ENCODE peak calls at places on chromosome 15, in eight cellular contexts. M is upper lobe of right lung, C is left lung, K is K562, Y is body of pancreas, W is left ventricle myocardium inferior, T is keratinocyte, N is tibial nerve. S is an unnamed sample. For H3K36me3, the result is how much of the 10 kb centered on the place peaks cover.

GRCh38 chr15:75232826-75233503 is 25.2 kb upstream of the GOLGA6C start:
- DNase-seq in W (peak), N (no peak), Y (no peak), M (peak), K (no peak), C (no peak), T (no peak), S (no peak)

GRCh38 chr15:98853161-98853560 is 154.4 kb downstream of the PGPEP1L start:
- DNase-seq in Y (peak), C (peak), N (peak), W (peak), M (peak), K (peak), T (no peak), S (no peak)

GRCh38 chr15:89317188-89317720 is 17.4 kb downstream of the POLG start:
- DNase-seq in M (no peak), T (no peak), Y (no peak), N (no peak), C (no peak), W (no peak), K (no peak), S (no peak)

GRCh38 chr15:75178171-75178937 is 23.3 kb upstream of the C15orf39 start:
- DNase-seq in W (peak), N (no peak), M (peak), K (peak), Y (peak), C (peak), T (no peak), S (no peak)

GRCh38 chr15:94125131-94125530 is 106.2 kb upstream of the MCTP2 start:
- DNase-seq in K (no peak), N (no peak), W (no peak), M (no peak), Y (no peak), C (no peak), T (no peak), S (no peak)

GRCh38 chr15:57551717-57552677 is 39.7 kb upstream of the MYZAP start:
- DNase-seq in W (peak), M (no peak), K (no peak), Y (peak), N (no peak), C (no peak), T (no peak), S (peak)

GRCh38 chr15:76398702-76399101 is 62.1 kb downstream of the ISL2 start:
- DNase-seq in T (no peak), C (no peak), M (no peak), N (no peak), W (no peak), Y (no peak), K (no peak), S (no peak)

GRCh38 chr15:90680371-90680935 is 36.7 kb upstream of the BLM start:
- DNase-seq in W (no peak), K (no peak), C (no peak), T (peak), M (no peak), N (peak), Y (no peak), S (peak)

GRCh38 chr15:70646169-70646568 is 117.2 kb downstream of the UACA start:
- DNase-seq in W (no peak), K (no peak), C (no peak), Y (no peak), N (no peak), M (no peak), T (no peak), S (no peak)

GRCh38 chr15:88650556-88650955 is 11.7 kb downstream of the ISG20 start:
- DNase-seq in W (no peak), T (no peak), M (no peak), K (no peak), N (no peak), C (no peak), Y (no peak), S (no peak)

GRCh38 chr15:72766780-72767179 is 16.8 kb downstream of the ADPGK start:
- DNase-seq in Y (no peak), M (no peak), K (no peak), N (no peak), W (no peak), C (no peak), T (no peak), S (no peak)

GRCh38 chr15:50107591-50108408 is 11.2 kb downstream of the ATP8B4 start:
- DNase-seq in C (peak), W (no peak), T (no peak), Y (no peak), N (no peak), M (no peak), K (no peak), S (no peak)

GRCh38 chr15:63157891-63158431 is 684 bp upstream of the RPS27L start:
- DNase-seq in C (no peak), Y (peak), M (no peak), T (no peak), K (peak), N (no peak), W (peak), S (peak)

GRCh38 chr15:25178835-25179672 is 224.3 kb downstream of the SNRPN start:
- DNase-seq in Y (peak), K (no peak), M (peak), N (no peak), W (peak), C (peak), T (no peak), S (no peak)

GRCh38 chr15:100113351-100114075 is 228.3 kb downstream of the ADAMTS17 start:
- DNase-seq in N (no peak), C (no peak), K (no peak), Y (no peak), M (peak), T (no peak), W (peak), S (no peak)

GRCh38 chr15:86961669-86962068 is 882.0 kb downstream of the AGBL1 start:
- DNase-seq in K (no peak), T (no peak), M (no peak), W (no peak), Y (no peak), N (no peak), C (no peak), S (no peak)

GRCh38 chr15:52392008-52392687 is 96.5 kb upstream of the MYO5C start:
- DNase-seq in C (no peak), Y (no peak), K (no peak), N (no peak), T (peak), W (no peak), M (no peak), S (peak)

GRCh38 chr15:99015677-99016568 is 8.3 kb upstream of the PGPEP1L start:
- DNase-seq in M (peak), W (no peak), Y (peak), N (no peak), T (no peak), C (peak), K (no peak), S (no peak)

GRCh38 chr15:101795455-101795854 is 7.9 kb upstream of the OR4F6 start:
- DNase-seq in Y (no peak), M (no peak), T (no peak), N (no peak), K (no peak), W (no peak), C (no peak), S (no peak)

GRCh38 chr15:51793521-51793920 is 35.9 kb upstream of the TMOD3 start:
- DNase-seq in K (no peak), Y (peak), T (no peak), N (peak), M (no peak), W (peak), C (no peak), S (no peak)

GRCh38 chr15:70165811-70166284 is 68.1 kb upstream of the TLE3 start:
- DNase-seq in Y (peak), K (no peak), T (no peak), W (peak), N (no peak), M (peak), C (no peak), S (no peak)

GRCh38 chr15:81497226-81497625 is 123.2 kb upstream of the TMC3 start:
- DNase-seq in Y (no peak), W (no peak), C (no peak), T (no peak), N (no peak), M (no peak), K (no peak), S (no peak)

GRCh38 chr15:42494998-42495360 is 455 bp upstream of the SNAP23 start:
- DNase-seq in C (no peak), Y (peak), N (no peak), K (no peak), T (peak), W (no peak), M (no peak), S (peak)

GRCh38 chr15:93317772-93318171 is 228.8 kb upstream of the RGMA start:
- DNase-seq in C (no peak), Y (no peak), T (no peak), N (no peak), K (no peak), M (no peak), W (no peak), S (no peak)

GRCh38 chr15:80887148-80887547 is 102.5 kb downstream of the MESD start:
- DNase-seq in M (no peak), C (no peak), K (no peak), N (no peak), T (no peak), W (no peak), Y (no peak), S (no peak)

GRCh38 chr15:43958894-43959330 is 132.1 kb downstream of the WDR76 start:
- DNase-seq in W (no peak), M (no peak), K (no peak), C (no peak), T (peak), Y (no peak), N (no peak), S (peak)

GRCh38 chr15:37865687-37866086 is 68.8 kb upstream of the TMCO5A start:
- DNase-seq in K (no peak), Y (no peak), T (no peak), W (no peak), M (no peak), C (no peak), N (no peak), S (no peak)

GRCh38 chr15:98715401-98715800 is 67.1 kb downstream of the IGF1R start:
- DNase-seq in Y (no peak), M (no peak), N (no peak), T (no peak), W (no peak), C (no peak), K (no peak), S (no peak)

GRCh38 chr15:80567721-80568157 is 127.4 kb upstream of the ABHD17C start:
- DNase-seq in C (no peak), N (peak), T (peak), Y (peak), W (no peak), M (peak), K (peak), S (peak)

GRCh38 chr15:80580536-80581260 is 114.4 kb upstream of the ABHD17C start:
- DNase-seq in N (no peak), C (no peak), W (no peak), M (peak), Y (no peak), T (no peak), K (no peak), S (no peak)

GRCh38 chr15:101206173-101206572 is 45.7 kb downstream of the CHSY1 start:
- DNase-seq in M (no peak), N (no peak), W (no peak), Y (no peak), C (no peak), K (no peak), T (no peak), S (peak)

GRCh38 chr15:39095218-39095879 is 485.5 kb upstream of the THBS1 start:
- DNase-seq in W (no peak), T (no peak), K (no peak), M (no peak), Y (no peak), C (no peak), N (no peak), S (no peak)

GRCh38 chr15:37709669-37710068 is 224.8 kb upstream of the TMCO5A start:
- DNase-seq in M (no peak), W (no peak), N (no peak), C (no peak), K (no peak), Y (no peak), T (no peak), S (no peak)

GRCh38 chr15:61036121-61036520 is 193.0 kb downstream of the RORA start:
- DNase-seq in W (no peak), N (no peak), T (no peak), K (no peak), Y (no peak), C (no peak), M (no peak), S (no peak)
- TF ChIP-seq CTCF in W (no peak), N (no peak), T (no peak), K (no peak), Y (no peak), C (no peak), M (no peak), S (no peak)

DNA sequence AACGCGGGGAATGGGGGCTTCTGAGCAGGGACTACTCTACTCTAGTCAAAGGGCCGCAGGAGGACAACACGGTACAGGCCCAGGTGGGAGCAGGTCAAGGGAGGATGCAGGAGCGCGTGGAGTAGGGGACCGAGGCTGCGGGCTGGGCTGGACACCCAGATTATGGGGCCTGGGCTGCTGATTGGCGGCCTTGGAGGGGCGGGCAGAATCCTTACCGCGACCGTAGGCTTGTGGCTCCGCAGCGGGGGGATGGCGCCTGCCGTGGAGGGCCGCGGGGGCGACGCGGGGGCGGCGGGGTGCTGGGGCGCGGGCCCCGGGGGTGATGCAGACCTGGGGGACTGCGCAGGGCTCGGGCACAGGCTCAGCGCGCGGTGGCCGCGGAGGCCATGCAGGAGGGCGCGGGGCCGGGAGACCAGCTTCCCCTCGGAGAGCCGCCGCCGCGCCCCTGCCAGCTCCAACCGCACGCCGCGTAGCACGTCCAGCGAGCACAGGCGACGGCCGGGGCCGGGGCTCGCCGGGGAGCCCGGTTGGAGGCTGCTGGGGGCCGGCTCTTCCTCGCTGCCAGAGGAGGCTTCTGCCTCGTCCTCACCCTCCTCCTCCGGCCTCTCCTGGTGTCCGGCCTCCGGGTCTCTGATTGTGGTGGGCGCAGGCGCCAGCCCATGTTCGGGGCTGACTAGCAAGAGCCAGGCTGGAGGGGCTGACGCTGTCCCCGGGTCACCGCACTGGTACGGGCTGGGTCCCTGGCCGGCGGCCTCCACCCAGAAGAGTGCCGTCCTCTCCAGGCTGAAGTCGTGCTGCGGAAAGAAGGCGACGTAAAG is 12.9 kb downstream of the UBAP1L start:
- DNase-seq in M (no peak), W (no peak), Y (no peak), K (no peak), T (no peak), N (no peak), C (no peak), S (no peak)
- H3K4me3 ChIP-seq in M (no peak), W (no peak), Y (no peak), K (no peak), T (no peak), N (no peak), C (no peak), S (no peak)

GRCh38 chr15:67897646-67898045 is 57.8 kb upstream of the RNU6-1 start:
- DNase-seq in K (no peak), C (no peak), M (no peak), T (no peak), N (no peak), Y (no peak), W (no peak), S (no peak)

GRCh38 chr15:67899596-67900283 is 59.9 kb upstream of the RNU6-1 start:
- DNase-seq in W (no peak), Y (no peak), T (no peak), N (no peak), C (no peak), M (no peak), K (no peak), S (no peak)

GRCh38 chr15:67892559-67893377 is 52.9 kb upstream of the RNU6-1 start:
- DNase-seq in M (no peak), T (no peak), W (no peak), C (no peak), Y (peak), N (no peak), K (no peak), S (no peak)

GRCh38 chr15:67900621-67901147 is 60.8 kb upstream of the RNU6-1 start:
- DNase-seq in Y (no peak), W (no peak), C (no peak), M (no peak), N (no peak), K (no peak), T (no peak), S (no peak)

GRCh38 chr15:67895237-67895636 is 55.4 kb upstream of the RNU6-1 start:
- DNase-seq in N (no peak), W (no peak), M (no peak), C (no peak), T (no peak), Y (no peak), K (no peak), S (no peak)
- H3K36me3 ChIP-seq in N (under half), W (under half), M (under half), C (under half), T (under half), Y (under half), K (under half), S (under half)

GRCh38 chr15:79431636-79432344 is at the start of gene MINAR1:
- DNase-seq in C (peak), T (no peak), Y (peak), N (no peak), K (no peak), W (no peak), M (no peak), S (no peak)
- TF ChIP-seq CTCF in C (no peak), T (peak), Y (peak), N (no peak), K (no peak), W (no peak), M (no peak), S (peak)